ENCODE peak calls at places on chromosomes 11 and 22, in four cellular contexts. A is colonic mucosa, Y is upper lobe of right lung, R is tibial artery. W is an unnamed sample. For H3K4me1, the result is how much of the 10 kb centered on the place peaks cover.

GRCh38 chr11:41461057-41461681 is 1.7 kb upstream of the LRRC4C start:
- DNase-seq in A (no peak), Y (no peak), R (no peak), W (no peak)

GRCh38 chr11:130118165-130118564 is 41.4 kb upstream of the ST14 start:
- DNase-seq in A (no peak), Y (no peak), R (no peak), W (no peak)

GRCh38 chr11:22690891-22691290 is 24.5 kb downstream of the GAS2 start:
- DNase-seq in A (no peak), Y (no peak), R (no peak), W (no peak)

GRCh38 chr11:10325398-10326079 is 20.7 kb downstream of the ADM start:
- DNase-seq in A (no peak), Y (no peak), R (no peak), W (no peak)

GRCh38 chr22:32501797-32502290 is 27.2 kb downstream of the FBXO7 start:
- DNase-seq in A (no peak), Y (no peak), R (no peak), W (no peak)

GRCh38 chr22:19816372-19817119 is 38.1 kb downstream of the GNB1L start:
- DNase-seq in A (no peak), Y (no peak), R (peak), W (no peak)

GRCh38 chr22:45865561-45866397 is 111.2 kb downstream of the WNT7B start:
- DNase-seq in A (no peak), Y (no peak), R (no peak), W (peak)

GRCh38 chr11:60764879-60765278 is 8.2 kb downstream of the MS4A15 start:
- DNase-seq in A (no peak), Y (no peak), R (no peak), W (no peak)

GRCh38 chr11:68387840-68388239 is 72.7 kb upstream of the PPP6R3 start:
- DNase-seq in A (no peak), Y (no peak), R (no peak), W (no peak)

GRCh38 chr11:6223854-6224253 is 10.6 kb downstream of the FHIP1B start:
- DNase-seq in A (no peak), Y (no peak), R (no peak), W (no peak)

GRCh38 chr11:15867886-15868285 is 488.5 kb downstream of the SOX6 start:
- DNase-seq in A (no peak), Y (no peak), R (no peak), W (no peak)

GRCh38 chr11:86983071-86983488 is 27.9 kb upstream of the FZD4 start:
- DNase-seq in A (no peak), Y (peak), R (no peak), W (peak)

GRCh38 chr22:39916496-39916895 is 15.6 kb downstream of the GRAP2 start:
- DNase-seq in A (no peak), Y (no peak), R (no peak), W (no peak)

GRCh38 chr22:28999510-29000224 is 62.0 kb downstream of the C22orf31 start:
- DNase-seq in A (peak), Y (no peak), R (no peak), W (no peak)

GRCh38 chr11:1054143-1055108 is 17.9 kb upstream of the MUC6 start:
- DNase-seq in A (peak), Y (peak), R (peak), W (peak)

GRCh38 chr11:102293873-102294601 is 23.2 kb upstream of the BIRC3 start:
- DNase-seq in A (no peak), Y (no peak), R (no peak), W (peak)

GRCh38 chr11:82676483-82677094 is 57.1 kb downstream of the FAM181B start:
- DNase-seq in A (no peak), Y (no peak), R (no peak), W (no peak)

GRCh38 chr22:49142281-49142680 is 685.4 kb downstream of the BRD1 start:
- DNase-seq in A (no peak), Y (no peak), R (no peak), W (no peak)

GRCh38 chr11:47607380-47607779 is 13.2 kb upstream of the C1QTNF4 start:
- DNase-seq in A (no peak), Y (no peak), R (peak), W (no peak)

GRCh38 chr11:45816614-45817013 is 11.7 kb downstream of the SLC35C1 start:
- DNase-seq in A (no peak), Y (no peak), R (peak), W (no peak)

GRCh38 chr22:20576445-20576816 is 69.0 kb downstream of the MED15 start:
- DNase-seq in A (no peak), Y (no peak), R (no peak), W (no peak)

GRCh38 chr11:66363805-66364535 is 7.6 kb downstream of the SLC29A2 start:
- DNase-seq in A (peak), Y (peak), R (no peak), W (no peak)

GRCh38 chr11:63608353-63609345 is 5.6 kb downstream of the PLAAT3 start:
- DNase-seq in A (no peak), Y (no peak), R (peak), W (no peak)

GRCh38 chr11:87322570-87322969 is 284.8 kb downstream of the TMEM135 start:
- DNase-seq in A (no peak), Y (no peak), R (no peak), W (no peak)

GRCh38 chr11:70601861-70602575 is 203.7 kb downstream of the CTTN start:
- DNase-seq in A (no peak), Y (no peak), R (no peak), W (no peak)

GRCh38 chr11:134312223-134312622 is 19.6 kb upstream of the GLB1L2 start:
- DNase-seq in A (no peak), Y (no peak), R (no peak), W (no peak)

GRCh38 chr11:72238040-72238450 is 5.9 kb downstream of the PHOX2A start:
- DNase-seq in A (peak), Y (peak), R (no peak), W (no peak)

GRCh38 chr11:14927146-14927545 is 35.1 kb upstream of the CYP2R1 start:
- DNase-seq in A (no peak), Y (no peak), R (no peak), W (no peak)

GRCh38 chr11:120381401-120381800 is 45.2 kb downstream of the ARHGEF12 start:
- DNase-seq in A (no peak), Y (no peak), R (no peak), W (no peak)

GRCh38 chr11:19646921-19647320 is 65.7 kb upstream of the NAV2 start:
- DNase-seq in A (no peak), Y (no peak), R (no peak), W (no peak)

GRCh38 chr11:104338186-104338585 is 174.2 kb upstream of the PDGFD start:
- DNase-seq in A (no peak), Y (no peak), R (no peak), W (no peak)

GRCh38 chr11:45275823-45276222 is 10.3 kb downstream of the SYT13 start:
- DNase-seq in A (no peak), Y (no peak), R (no peak), W (peak)

GRCh38 chr11:38460429-38460828 is 1862.4 kb upstream of the RAG2 start:
- DNase-seq in A (no peak), Y (no peak), R (no peak), W (no peak)

GRCh38 chr11:110106713-110107274 is 13.6 kb downstream of the ZC3H12C start:
- DNase-seq in A (no peak), Y (no peak), R (no peak), W (no peak)

GRCh38 chr22:49977578-49977977 is 17.0 kb downstream of the PIM3 start:
- DNase-seq in A (no peak), Y (peak), R (peak), W (no peak)

GRCh38 chr11:75931124-75931523 is 116.1 kb downstream of the UVRAG start:
- DNase-seq in A (no peak), Y (no peak), R (no peak), W (no peak)

GRCh38 chr22:27255580-27255979 is 546.0 kb downstream of the MN1 start:
- DNase-seq in A (no peak), Y (no peak), R (no peak), W (no peak)
- H3K27ac ChIP-seq in A (no peak), Y (no peak), R (no peak), W (no peak)

DNA sequence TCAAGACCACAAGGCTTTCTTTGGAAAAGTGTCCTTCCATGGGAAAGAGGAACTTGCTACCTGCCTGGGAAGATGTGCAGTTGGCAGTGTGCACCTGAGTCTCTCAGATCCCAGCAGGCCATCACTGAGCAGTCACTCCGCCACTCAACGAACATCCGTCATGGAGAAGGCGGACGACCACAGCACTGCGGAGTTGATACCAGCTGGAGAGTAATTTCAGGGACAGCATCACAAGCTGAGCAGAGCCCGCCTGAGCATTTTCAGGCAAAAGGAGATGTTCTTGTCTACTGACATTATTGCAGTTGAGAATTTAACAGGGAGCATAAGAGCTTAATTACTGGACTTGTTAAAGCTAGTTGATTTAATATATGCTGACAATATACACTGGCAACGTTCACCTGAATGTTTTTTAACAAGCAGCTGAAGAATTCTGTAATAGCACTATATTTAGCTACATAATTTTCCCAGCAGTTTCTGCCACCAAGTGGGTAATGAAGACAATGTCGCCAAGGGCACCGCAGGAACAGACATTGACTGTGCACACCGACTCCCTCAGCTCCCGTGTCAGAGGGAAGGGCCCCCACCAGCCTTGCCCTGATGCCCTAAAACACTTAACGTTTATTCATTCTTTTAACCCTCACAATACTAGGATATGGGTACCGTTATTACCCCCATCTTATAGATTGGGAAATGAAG is 52.4 kb upstream of the ARFGAP3 start:
- DNase-seq in A (no peak), Y (no peak), R (no peak), W (no peak)
- H3K4me1 ChIP-seq in A (under half), Y (under half), R (half or more), W (under half)

GRCh38 chr11:100340416-100341323 is 346.4 kb upstream of the ARHGAP42 start:
- DNase-seq in A (no peak), Y (no peak), R (no peak), W (no peak)

GRCh38 chr11:100338144-100338840 is 348.8 kb upstream of the ARHGAP42 start:
- DNase-seq in A (no peak), Y (no peak), R (no peak), W (no peak)
- H3K27ac ChIP-seq in A (no peak), Y (no peak), R (no peak), W (no peak)

DNA sequence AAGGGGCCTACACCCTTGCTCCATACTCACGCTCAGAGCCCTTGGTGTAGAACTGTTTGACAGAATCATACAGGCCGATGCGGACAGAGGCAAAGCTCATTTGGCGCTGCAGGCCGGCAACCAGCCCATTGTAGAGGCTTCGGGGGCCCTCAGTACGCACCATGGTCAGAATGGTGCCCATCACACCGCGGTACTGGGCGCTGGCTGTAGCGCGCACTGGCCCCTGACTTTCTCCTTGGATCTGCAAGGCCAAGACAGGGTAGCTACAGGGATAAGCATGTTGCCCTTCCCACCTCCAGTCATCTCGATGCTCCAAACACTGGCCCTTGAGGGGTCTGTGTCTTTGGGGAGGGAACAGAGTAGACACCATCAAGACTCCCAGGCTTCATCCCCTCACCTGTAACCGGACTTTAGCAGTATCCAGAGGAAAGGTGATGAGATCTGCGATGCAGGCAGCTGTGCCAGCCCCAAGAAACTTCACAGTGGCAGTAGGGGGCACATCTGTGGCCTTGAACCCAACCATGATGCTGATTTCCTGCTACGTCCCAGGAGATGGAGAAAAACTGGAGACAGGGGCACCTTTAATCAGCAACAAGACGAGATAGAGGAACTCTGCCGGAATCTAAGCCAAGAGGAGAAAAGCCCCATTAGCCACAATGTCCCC is 4.7 kb downstream of the UCP2 start:
- DNase-seq in A (no peak), Y (no peak), R (no peak), W (no peak)
- H3K4me1 ChIP-seq in A (under half), Y (under half), R (under half), W (under half)

DNA sequence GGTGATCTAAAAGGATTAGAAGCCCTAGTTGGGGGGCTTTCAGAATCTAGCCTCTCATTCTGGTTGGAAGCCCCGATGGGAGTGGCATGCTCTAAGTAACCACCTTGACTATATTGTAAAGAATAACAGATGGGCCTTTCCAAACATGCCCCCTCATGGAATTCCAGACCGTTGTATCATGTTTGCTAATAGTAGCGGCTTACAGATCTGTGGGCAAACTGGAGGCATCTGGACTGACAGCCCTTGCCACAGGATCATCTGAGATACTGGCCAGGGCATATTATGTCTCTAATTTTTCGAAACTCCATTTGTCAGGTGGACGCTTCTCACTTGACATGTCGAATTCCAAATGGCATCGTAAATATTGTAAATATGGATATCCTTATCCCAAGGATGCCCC is 10.5 kb downstream of the APIP start:
- DNase-seq in A (no peak), Y (no peak), R (no peak), W (no peak)
- H3K27ac ChIP-seq in A (no peak), Y (no peak), R (no peak), W (no peak)

DNA sequence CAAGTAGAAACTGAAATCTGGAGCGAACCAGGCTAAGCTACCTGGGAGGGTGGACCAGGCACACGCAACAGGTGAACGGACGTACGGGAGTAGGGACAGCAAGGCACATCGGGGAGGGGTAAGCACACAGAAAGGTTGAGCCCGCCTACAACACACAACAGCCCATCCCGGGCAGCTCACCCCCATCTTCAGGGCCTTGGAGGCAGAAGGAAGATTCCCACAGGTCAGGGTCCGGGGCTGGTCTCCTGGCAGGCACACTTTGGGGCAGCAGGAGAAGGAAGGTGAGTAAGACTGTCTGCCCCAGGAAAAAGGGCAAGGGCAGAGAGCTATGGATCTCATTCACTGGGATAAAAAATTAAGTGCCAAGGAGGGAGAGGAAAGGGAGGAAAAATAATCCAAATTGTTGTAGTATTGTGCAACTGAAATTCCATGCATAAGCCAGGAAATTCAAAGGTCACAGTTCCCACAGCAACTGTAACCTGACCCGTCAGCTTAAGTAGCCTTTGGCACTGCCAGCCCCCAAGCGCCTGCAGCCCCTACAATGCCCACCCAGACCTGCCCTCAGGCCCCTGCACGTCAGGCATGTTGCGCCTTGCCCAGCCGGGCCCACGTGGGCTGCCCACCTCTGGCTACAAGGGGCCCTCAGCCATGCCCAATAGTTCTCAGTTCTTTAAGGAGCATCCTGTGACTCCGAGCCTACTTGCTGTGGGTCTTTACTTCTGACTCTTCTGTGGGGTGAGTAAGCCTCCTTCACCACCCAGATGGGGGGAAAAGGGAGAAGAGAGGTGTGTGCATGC is 51.8 kb downstream of the MICAL3 start:
- DNase-seq in A (no peak), Y (no peak), R (no peak), W (no peak)
- H3K4me1 ChIP-seq in A (under half), Y (under half), R (half or more), W (under half)

GRCh38 chr11:117989351-117990102 is 3.3 kb downstream of the IL10RA start:
- DNase-seq in A (no peak), Y (no peak), R (peak), W (no peak)

GRCh38 chr11:117983163-117983475 is 3.1 kb upstream of the IL10RA start:
- DNase-seq in A (peak), Y (no peak), R (no peak), W (no peak)

GRCh38 chr11:117984471-117984870 is 1.7 kb upstream of the IL10RA start:
- DNase-seq in A (no peak), Y (no peak), R (no peak), W (no peak)

GRCh38 chr11:117985953-117986887 is at the start of gene IL10RA:
- DNase-seq in A (peak), Y (peak), R (peak), W (peak)

GRCh38 chr11:117986981-117987495 is 844 bp downstream of the IL10RA start:
- DNase-seq in A (no peak), Y (no peak), R (no peak), W (no peak)
- H3K27ac ChIP-seq in A (peak), Y (peak), R (peak), W (no peak)